ENCODE peak calls at places on chromosomes 11 and 22, in four cellular contexts. O is H9, H is IMR-90, V is H1. J is an unnamed sample.

GRCh38 chr11:6413791-6414231 is 5.1 kb downstream of the APBB1 start:
- DNase-seq in O (no peak), H (no peak), V (no peak), J (no peak)

GRCh38 chr11:59898046-59898445 is 19.5 kb downstream of the OOSP3 start:
- DNase-seq in O (no peak), H (no peak), V (no peak), J (no peak)

GRCh38 chr11:12103411-12104225 is 6.8 kb upstream of the MICAL2 start:
- DNase-seq in O (no peak), H (no peak), V (no peak), J (no peak)

GRCh38 chr11:28460348-28460747 is 352.2 kb downstream of the METTL15 start:
- DNase-seq in O (no peak), H (peak; percentile 64), V (no peak), J (no peak)

GRCh38 chr11:93757924-93758865 is 16.7 kb downstream of the C11orf54 start:
- DNase-seq in O (no peak), H (no peak), V (no peak), J (no peak)

GRCh38 chr11:8766043-8766992 is 83.7 kb downstream of the RPL27A start:
- DNase-seq in O (peak; percentile 46), H (peak; percentile 52), V (no peak), J (peak; percentile 59)

GRCh38 chr11:67418476-67419281 is 3.2 kb downstream of the CARNS1 start:
- DNase-seq in O (no peak), H (no peak), V (no peak), J (no peak)

GRCh38 chr22:35154937-35155387 is 89.0 kb downstream of the ISX start:
- DNase-seq in O (peak; percentile 93), H (peak; percentile 35), V (peak; percentile 84), J (peak; percentile 95)

GRCh38 chr11:113023228-113023627 is 62.0 kb downstream of the NCAM1 start:
- DNase-seq in O (no peak), H (no peak), V (no peak), J (no peak)

GRCh38 chr11:110991621-110992355 is 253.7 kb upstream of the POU2AF2 start:
- DNase-seq in O (no peak), H (no peak), V (no peak), J (peak; percentile 34)

DNA sequence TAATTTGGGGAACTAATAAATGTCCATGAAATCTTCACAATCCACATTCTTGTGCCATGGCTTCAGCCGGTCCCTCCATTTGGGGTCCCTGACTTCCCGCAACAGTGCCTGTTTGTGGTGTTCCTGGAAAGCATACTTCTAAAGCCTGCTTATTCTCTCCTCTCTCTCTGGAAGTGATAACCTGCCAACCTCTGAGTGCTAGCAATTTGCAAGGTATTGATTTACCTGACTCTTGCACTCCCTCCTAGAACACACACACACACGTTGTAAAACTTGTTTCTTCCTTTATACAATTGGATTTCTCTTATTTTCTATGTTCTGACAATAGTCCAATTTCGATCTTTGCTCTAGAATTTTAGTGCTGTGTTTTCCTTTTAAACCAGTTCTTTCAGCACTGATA is 58.5 kb downstream of the NXPE2 start:
- DNase-seq in O (no peak), H (no peak), V (no peak), J (peak; percentile 1)
- H4K5ac ChIP-seq in O (no peak overlapping the region), H (no peak overlapping the region), V (no peak overlapping the region), J (no peak overlapping the region)

DNA sequence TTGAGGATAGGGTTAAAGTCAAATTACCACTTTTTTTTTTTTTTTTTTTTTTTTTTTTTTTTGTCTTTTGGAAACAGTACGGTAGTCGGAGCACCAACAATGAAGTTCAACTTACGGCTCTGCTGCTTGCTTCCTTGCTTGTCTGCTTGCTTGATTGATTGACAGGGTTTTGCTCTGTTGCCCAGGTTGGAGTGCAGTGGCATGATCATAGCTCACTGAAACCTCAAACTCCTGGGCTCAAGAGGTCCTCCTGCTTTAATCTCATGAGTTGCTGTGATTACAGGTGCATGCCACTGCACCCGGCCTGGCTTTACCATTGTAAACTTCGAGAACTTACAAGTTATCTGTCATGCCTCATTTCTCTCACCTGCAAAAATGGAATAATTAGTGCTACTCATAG is 5.8 kb downstream of the SGSM3 start:
- DNase-seq in O (no peak), H (no peak), V (no peak), J (no peak)
- H4K5ac ChIP-seq in O (no peak overlapping the region), H (no peak overlapping the region), V (no peak overlapping the region), J (no peak overlapping the region)

DNA sequence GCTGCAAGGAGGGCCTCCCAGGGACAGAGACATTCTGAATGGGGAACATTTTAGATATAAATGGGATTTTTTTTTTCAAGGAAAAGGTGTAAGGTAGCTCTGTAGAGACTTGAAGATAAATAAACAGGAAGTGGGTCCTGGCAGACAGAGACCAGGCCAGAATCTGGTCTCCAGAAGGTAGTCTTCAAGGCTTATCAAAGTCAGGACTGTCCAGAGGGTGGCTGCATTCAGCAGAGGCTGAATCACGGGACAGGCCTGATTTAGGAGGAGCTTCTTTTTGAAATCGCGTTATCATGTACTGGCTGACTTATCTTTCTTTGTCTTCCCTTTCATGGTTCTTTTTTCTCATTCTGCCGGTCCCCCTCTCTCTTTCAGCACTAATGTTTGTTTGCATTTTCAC is 542.9 kb downstream of the NTM start:
- DNase-seq in O (no peak), H (peak; percentile 40), V (no peak), J (no peak)
- H4K5ac ChIP-seq in O (no peak overlapping the region), H (no peak overlapping the region), V (no peak overlapping the region), J (no peak overlapping the region)

GRCh38 chr22:45179276-45180049 is 15.7 kb downstream of the NUP50 start:
- DNase-seq in O (no peak), H (no peak), V (no peak), J (no peak)
- H4K5ac ChIP-seq in O (no peak overlapping the region), H (no peak overlapping the region), V (no peak overlapping the region), J (no peak overlapping the region)

GRCh38 chr11:101049123-101049522 is 80.5 kb downstream of the PGR start:
- DNase-seq in O (no peak), H (no peak), V (no peak), J (peak; percentile 64)

GRCh38 chr11:101045415-101045814 is 84.2 kb downstream of the PGR start:
- DNase-seq in O (no peak), H (no peak), V (no peak), J (no peak)

GRCh38 chr11:101046947-101047346 is 82.7 kb downstream of the PGR start:
- DNase-seq in O (no peak), H (no peak), V (no peak), J (no peak)

GRCh38 chr11:101048479-101048878 is 81.1 kb downstream of the PGR start:
- DNase-seq in O (no peak), H (no peak), V (no peak), J (no peak)

GRCh38 chr11:101043940-101044339 is 85.7 kb downstream of the PGR start:
- DNase-seq in O (no peak), H (no peak), V (no peak), J (no peak)
- H4K5ac ChIP-seq in O (no peak overlapping the region), H (no peak overlapping the region), V (no peak overlapping the region), J (no peak overlapping the region)

GRCh38 chr22:19014886-19015285 is 78.8 kb upstream of the PRODH start:
- DNase-seq in O (no peak), H (no peak), V (no peak), J (no peak)

GRCh38 chr22:19018256-19018655 is 82.2 kb upstream of the PRODH start:
- DNase-seq in O (no peak), H (no peak), V (no peak), J (no peak)

GRCh38 chr22:19011075-19011474 is 75.0 kb upstream of the PRODH start:
- DNase-seq in O (no peak), H (no peak), V (no peak), J (no peak)

GRCh38 chr22:19016081-19016480 is 80.0 kb upstream of the PRODH start:
- DNase-seq in O (no peak), H (no peak), V (peak; percentile 39), J (no peak)

GRCh38 chr22:19012308-19012990 is 76.4 kb upstream of the PRODH start:
- DNase-seq in O (no peak), H (no peak), V (no peak), J (no peak)
- H4K5ac ChIP-seq in O (no peak overlapping the region), H (no peak overlapping the region), V (no peak overlapping the region), J (no peak overlapping the region)

GRCh38 chr22:44151661-44152060 is 29.1 kb upstream of the PARVG start:
- DNase-seq in O (no peak), H (peak; percentile 78), V (no peak), J (no peak)
- H4K5ac ChIP-seq in O (no peak overlapping the region), H (no peak overlapping the region), V (no peak overlapping the region), J (no peak overlapping the region)

GRCh38 chr11:70854891-70855556 is 397.4 kb downstream of the SHANK2 start:
- DNase-seq in O (no peak), H (no peak), V (no peak), J (no peak)
- H4K5ac ChIP-seq in O (no peak overlapping the region), H (no peak overlapping the region), V (no peak overlapping the region), J (no peak overlapping the region)

J was measured in mesendoderm.